ENCODE peak calls at places on chromosome 12, in six cellular contexts. Q is EL, O is mammary epithelial cell, B is mucosa of gallbladder, X is H4, G is heart right ventricle. Y is an unnamed sample.
A peak's percentile ranks its signal among the peaks of the same experiment; 100 is the strongest.

GRCh38 chr12:12668005-12668404 is 28.0 kb downstream of the GPR19 start:
- DNase-seq in B (no peak), G (no peak), X (no peak), O (no peak), Q (no peak), Y (no peak)

GRCh38 chr12:52208424-52209165 is 16.8 kb upstream of the KRT80 start:
- DNase-seq in B (no peak), X (no peak), O (no peak), Q (no peak), G (no peak), Y (no peak)

GRCh38 chr12:27644446-27644845 is 51.8 kb upstream of the REP15 start:
- DNase-seq in B (no peak), Q (peak; percentile 18), X (no peak), O (no peak), G (no peak), Y (no peak)

GRCh38 chr12:19757317-19757877 is 318.1 kb downstream of the AEBP2 start:
- DNase-seq in O (peak; percentile 19), X (peak; percentile 59), Q (peak; percentile 48), B (no peak), G (no peak), Y (no peak)

GRCh38 chr12:42807251-42807650 is 217.7 kb upstream of the PRICKLE1 start:
- DNase-seq in X (no peak), B (no peak), G (no peak), Q (no peak), O (no peak), Y (no peak)

GRCh38 chr12:541676-542289 is 82.0 kb downstream of the B4GALNT3 start:
- DNase-seq in G (no peak), B (no peak), O (no peak), X (no peak), Q (no peak), Y (no peak)

GRCh38 chr12:121494093-121494787 is 86.6 kb downstream of the KDM2B start:
- DNase-seq in O (no peak), X (no peak), G (peak; percentile 47), Q (peak; percentile 29), B (no peak), Y (peak; percentile 55)

GRCh38 chr12:12294215-12295005 is 27.6 kb upstream of the LRP6 start:
- DNase-seq in O (no peak), X (no peak), G (no peak), B (no peak), Q (peak; percentile 26), Y (peak; percentile 13)

GRCh38 chr12:70418101-70418500 is 52.0 kb downstream of the KCNMB4 start:
- DNase-seq in O (peak; percentile 84), X (no peak), G (no peak), Q (peak; percentile 68), B (no peak), Y (no peak)

GRCh38 chr12:15522574-15523187 is 200.4 kb downstream of the PTPRO start:
- DNase-seq in B (no peak), Q (peak; percentile 46), X (peak; percentile 59), G (no peak), O (peak; percentile 39), Y (no peak)

GRCh38 chr12:127343941-127344340 is 923.0 kb upstream of the TMEM132C start:
- DNase-seq in O (no peak), Q (no peak), G (no peak), B (no peak), X (no peak), Y (no peak)

GRCh38 chr12:117120787-117121186 is 21.6 kb upstream of the TESC start:
- DNase-seq in X (no peak), G (no peak), Q (no peak), B (no peak), O (no peak), Y (peak; percentile 41)

GRCh38 chr12:88334271-88334670 is 192.2 kb downstream of the TMTC3 start:
- DNase-seq in O (peak; percentile 99), X (peak; percentile 79), B (no peak), Q (no peak), G (no peak), Y (no peak)

GRCh38 chr12:81800298-81801148 is 41.4 kb upstream of the PPFIA2 start:
- DNase-seq in Q (no peak), X (peak; percentile 65), B (no peak), G (no peak), O (no peak), Y (no peak)

GRCh38 chr12:12534134-12534866 is 28.4 kb downstream of the DUSP16 start:
- DNase-seq in B (peak; percentile 20), G (no peak), O (no peak), X (no peak), Q (no peak), Y (no peak)

Y was measured in thyroid gland.